ENCODE peak calls at places on chromosomes 2 and 18, in seven cellular contexts. M, L, R, U, B, G and N are unnamed samples. For H3K4me1, the result is how much of the 10 kb centered on the place peaks cover.

GRCh38 chr2:202084265-202084664 is 11.2 kb downstream of the KIAA2012 start:
- DNase-seq in M (no peak), L (no peak), R (peak), U (no peak), B (no peak), G (no peak), N (no peak)

GRCh38 chr2:121722479-121722878 is 14.2 kb downstream of the NIFK start:
- DNase-seq in M (no peak), L (no peak), R (peak), U (no peak), B (no peak), G (no peak), N (no peak)

GRCh38 chr2:206802654-206803514 is 37.5 kb downstream of the FASTKD2 start:
- DNase-seq in M (no peak), L (no peak), R (no peak), U (no peak), B (no peak), G (no peak), N (no peak)

GRCh38 chr2:201644001-201644400 is 698 bp upstream of the TMEM237 start:
- DNase-seq in M (no peak), L (no peak), R (peak), U (no peak), B (peak), G (peak), N (no peak)

GRCh38 chr2:230043461-230043860 is 25.3 kb downstream of the SLC16A14 start:
- DNase-seq in M (no peak), L (no peak), R (no peak), U (no peak), B (no peak), G (peak), N (no peak)

GRCh38 chr2:159155315-159155714 is 131.2 kb downstream of the WDSUB1 start:
- DNase-seq in M (no peak), L (no peak), R (no peak), U (peak), B (peak), G (peak), N (no peak)

GRCh38 chr2:27960237-27960912 is 69.8 kb downstream of the BABAM2 start:
- DNase-seq in M (peak), L (no peak), R (peak), U (peak), B (no peak), G (no peak), N (no peak)

GRCh38 chr18:37484893-37485834 is 80.4 kb downstream of the CELF4 start:
- DNase-seq in M (no peak), L (no peak), R (peak), U (peak), B (peak), G (no peak), N (no peak)

GRCh38 chr2:49780949-49781348 is 626.6 kb upstream of the FSHR start:
- DNase-seq in M (no peak), L (no peak), R (no peak), U (no peak), B (no peak), G (no peak), N (no peak)

GRCh38 chr18:21743166-21743831 is 2.7 kb downstream of the MIB1 start:
- DNase-seq in M (no peak), L (no peak), R (no peak), U (no peak), B (no peak), G (no peak), N (no peak)

GRCh38 chr18:35345460-35345921 is 1.3 kb upstream of the ZNF24 start:
- DNase-seq in M (no peak), L (no peak), R (no peak), U (peak), B (peak), G (peak), N (no peak)

GRCh38 chr2:225122007-225122406 is 79.7 kb upstream of the DOCK10 start:
- DNase-seq in M (no peak), L (peak), R (no peak), U (no peak), B (peak), G (no peak), N (no peak)

GRCh38 chr2:79359419-79359818 is 153.4 kb upstream of the CTNNA2 start:
- DNase-seq in M (no peak), L (no peak), R (no peak), U (no peak), B (peak), G (no peak), N (no peak)

GRCh38 chr2:21253311-21254027 is 129.7 kb downstream of the TDRD15 start:
- DNase-seq in M (no peak), L (no peak), R (no peak), U (no peak), B (no peak), G (no peak), N (peak)

GRCh38 chr2:107775791-107776190 is 50.9 kb upstream of the RGPD4 start:
- DNase-seq in M (no peak), L (no peak), R (no peak), U (no peak), B (no peak), G (no peak), N (no peak)

GRCh38 chr2:70084973-70085710 is 2.1 kb upstream of the PCBP1 start:
- DNase-seq in M (peak), L (no peak), R (no peak), U (peak), B (peak), G (peak), N (no peak)

GRCh38 chr18:24234330-24234729 is 95.5 kb downstream of the CABYR start:
- DNase-seq in M (no peak), L (no peak), R (no peak), U (peak), B (no peak), G (no peak), N (no peak)

GRCh38 chr18:69648486-69648885 is 247.8 kb downstream of the DOK6 start:
- DNase-seq in M (no peak), L (no peak), R (no peak), U (no peak), B (no peak), G (no peak), N (no peak)

GRCh38 chr2:168538133-168538532 is 82.1 kb downstream of the CERS6 start:
- DNase-seq in M (no peak), L (no peak), R (no peak), U (no peak), B (no peak), G (no peak), N (no peak)

GRCh38 chr2:30722936-30723725 is 84.1 kb downstream of the CAPN13 start:
- DNase-seq in M (no peak), L (no peak), R (no peak), U (no peak), B (no peak), G (no peak), N (peak)

GRCh38 chr2:30733829-30734520 is 73.3 kb downstream of the CAPN13 start:
- DNase-seq in M (no peak), L (no peak), R (no peak), U (no peak), B (no peak), G (no peak), N (no peak)

GRCh38 chr18:58418361-58418760 is 210.5 kb downstream of the ALPK2 start:
- DNase-seq in M (no peak), L (no peak), R (no peak), U (no peak), B (no peak), G (no peak), N (no peak)

GRCh38 chr2:110815938-110816337 is 83.6 kb downstream of the ACOXL start:
- DNase-seq in M (no peak), L (no peak), R (no peak), U (no peak), B (no peak), G (no peak), N (no peak)

GRCh38 chr2:227717687-227718567 is at the start of gene SLC19A3:
- DNase-seq in M (no peak), L (peak), R (peak), U (peak), B (peak), G (peak), N (peak)

GRCh38 chr2:176088048-176088936 is 4.2 kb upstream of the HOXD13 start:
- DNase-seq in M (no peak), L (peak), R (peak), U (peak), B (peak), G (no peak), N (no peak)

GRCh38 chr2:172456002-172456401 is 28.6 kb downstream of the ITGA6 start:
- DNase-seq in M (no peak), L (no peak), R (no peak), U (peak), B (peak), G (no peak), N (peak)

GRCh38 chr18:36406805-36407204 is 109.3 kb downstream of the FHOD3 start:
- DNase-seq in M (no peak), L (no peak), R (no peak), U (no peak), B (no peak), G (no peak), N (peak)

GRCh38 chr2:127614246-127614645 is 31.7 kb upstream of the GPR17 start:
- DNase-seq in M (no peak), L (no peak), R (no peak), U (no peak), B (no peak), G (no peak), N (no peak)

GRCh38 chr2:240557808-240558207 is at the start of gene ANKMY1:
- DNase-seq in M (peak), L (peak), R (peak), U (peak), B (peak), G (peak), N (no peak)

GRCh38 chr2:85393836-85394235 is 16.3 kb downstream of the CAPG start:
- DNase-seq in M (no peak), L (no peak), R (peak), U (no peak), B (no peak), G (no peak), N (no peak)

GRCh38 chr2:127201452-127201851 is 18.6 kb downstream of the CYP27C1 start:
- DNase-seq in M (no peak), L (no peak), R (no peak), U (no peak), B (no peak), G (no peak), N (peak)

GRCh38 chr2:233005096-233005495 is 8.0 kb downstream of the NGEF start:
- DNase-seq in M (no peak), L (no peak), R (no peak), U (no peak), B (no peak), G (no peak), N (no peak)

GRCh38 chr18:35786359-35787042 is 186.0 kb upstream of the RMP24 start:
- DNase-seq in M (no peak), L (no peak), R (no peak), U (no peak), B (no peak), G (no peak), N (peak)

GRCh38 chr2:67604360-67604759 is 207.2 kb downstream of the ETAA1 start:
- DNase-seq in M (no peak), L (no peak), R (peak), U (no peak), B (peak), G (no peak), N (no peak)

GRCh38 chr2:2913601-2914120 is 464.0 kb downstream of the EIPR1 start:
- DNase-seq in M (no peak), L (no peak), R (no peak), U (no peak), B (no peak), G (no peak), N (peak)

GRCh38 chr2:177212106-177212894 is at the start of gene HNRNPA3:
- DNase-seq in M (peak), L (peak), R (peak), U (peak), B (peak), G (peak), N (peak)

GRCh38 chr18:42038936-42039335 is 83.9 kb downstream of the PIK3C3 start:
- DNase-seq in M (no peak), L (no peak), R (peak), U (peak), B (peak), G (no peak), N (no peak)

GRCh38 chr2:239193925-239194687 is 206.7 kb downstream of the HDAC4 start:
- DNase-seq in M (no peak), L (peak), R (no peak), U (no peak), B (peak), G (no peak), N (no peak)

GRCh38 chr2:18362696-18363095 is 197.8 kb downstream of the RDH14 start:
- DNase-seq in M (no peak), L (no peak), R (peak), U (no peak), B (no peak), G (no peak), N (no peak)

GRCh38 chr2:18368008-18368407 is 192.4 kb downstream of the RDH14 start:
- DNase-seq in M (no peak), L (no peak), R (peak), U (no peak), B (no peak), G (no peak), N (no peak)

GRCh38 chr2:18365346-18365745 is 195.1 kb downstream of the RDH14 start:
- DNase-seq in M (no peak), L (no peak), R (no peak), U (no peak), B (no peak), G (no peak), N (no peak)

GRCh38 chr2:18357537-18357936 is 202.9 kb downstream of the RDH14 start:
- DNase-seq in M (no peak), L (no peak), R (no peak), U (no peak), B (no peak), G (no peak), N (no peak)

GRCh38 chr2:18363348-18363747 is 197.1 kb downstream of the RDH14 start:
- DNase-seq in M (no peak), L (no peak), R (no peak), U (no peak), B (no peak), G (no peak), N (no peak)
- H3K27ac ChIP-seq in M (no peak), L (no peak), R (peak), U (no peak), B (no peak), G (no peak), N (no peak)

GRCh38 chr18:55435592-55435991 is 152.4 kb downstream of the TCF4 start:
- DNase-seq in M (no peak), L (no peak), R (no peak), U (no peak), B (no peak), G (no peak), N (no peak)
- H3K4me1 ChIP-seq in M (under half), L (under half), R (under half), U (under half), B (under half), G (under half), N (under half)

GRCh38 chr2:45714679-45715078 is 63.2 kb downstream of the PRKCE start:
- DNase-seq in M (no peak), L (no peak), R (no peak), U (no peak), B (no peak), G (no peak), N (no peak)

GRCh38 chr2:45713591-45713990 is 62.1 kb downstream of the PRKCE start:
- DNase-seq in M (no peak), L (no peak), R (no peak), U (no peak), B (no peak), G (no peak), N (no peak)

GRCh38 chr2:45716915-45717314 is 65.4 kb downstream of the PRKCE start:
- DNase-seq in M (no peak), L (no peak), R (no peak), U (no peak), B (no peak), G (no peak), N (no peak)

GRCh38 chr2:45713126-45713525 is 61.7 kb downstream of the PRKCE start:
- DNase-seq in M (no peak), L (no peak), R (no peak), U (no peak), B (no peak), G (no peak), N (no peak)

DNA sequence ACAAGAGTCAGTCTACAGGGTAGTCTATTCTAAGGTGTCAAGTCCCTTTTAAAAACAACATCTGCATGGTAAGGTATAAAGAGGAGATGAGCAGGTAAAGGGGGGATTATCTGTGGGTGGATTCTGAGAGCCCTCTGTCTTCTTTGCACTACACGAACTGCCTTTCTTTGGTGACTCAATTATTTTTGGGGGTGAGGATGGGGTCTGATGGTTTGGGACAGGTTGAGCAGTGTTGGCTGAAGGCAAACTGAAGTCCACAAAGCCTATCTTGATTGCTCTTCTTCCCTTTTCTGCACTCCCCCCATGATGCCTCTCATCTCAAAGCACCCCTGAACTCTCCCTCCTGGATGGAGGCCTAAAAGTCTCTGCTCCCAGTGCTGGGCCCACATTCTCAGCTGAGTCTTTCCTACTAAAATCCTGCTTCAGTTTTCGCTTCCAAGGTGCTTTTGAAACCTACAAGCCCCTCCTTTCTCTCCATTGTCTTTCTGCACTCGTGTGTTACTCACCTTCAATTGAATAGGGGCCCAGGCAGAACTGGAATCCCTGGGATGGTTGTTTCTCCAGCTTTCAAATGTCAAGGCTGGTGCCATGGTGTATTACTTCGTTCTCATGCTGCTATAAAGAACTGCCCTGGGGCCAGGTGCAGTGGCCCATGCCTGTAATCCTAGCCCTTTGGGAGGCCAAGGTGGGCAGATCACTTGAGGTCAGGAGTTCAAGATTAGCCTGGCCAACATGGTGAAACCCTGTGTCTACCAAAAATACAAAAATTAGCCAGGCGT is 64.3 kb downstream of the PRKCE start:
- DNase-seq in M (no peak), L (no peak), R (no peak), U (no peak), B (no peak), G (no peak), N (no peak)
- H3K27ac ChIP-seq in M (no peak), L (no peak), R (no peak), U (no peak), B (no peak), G (no peak), N (no peak)

DNA sequence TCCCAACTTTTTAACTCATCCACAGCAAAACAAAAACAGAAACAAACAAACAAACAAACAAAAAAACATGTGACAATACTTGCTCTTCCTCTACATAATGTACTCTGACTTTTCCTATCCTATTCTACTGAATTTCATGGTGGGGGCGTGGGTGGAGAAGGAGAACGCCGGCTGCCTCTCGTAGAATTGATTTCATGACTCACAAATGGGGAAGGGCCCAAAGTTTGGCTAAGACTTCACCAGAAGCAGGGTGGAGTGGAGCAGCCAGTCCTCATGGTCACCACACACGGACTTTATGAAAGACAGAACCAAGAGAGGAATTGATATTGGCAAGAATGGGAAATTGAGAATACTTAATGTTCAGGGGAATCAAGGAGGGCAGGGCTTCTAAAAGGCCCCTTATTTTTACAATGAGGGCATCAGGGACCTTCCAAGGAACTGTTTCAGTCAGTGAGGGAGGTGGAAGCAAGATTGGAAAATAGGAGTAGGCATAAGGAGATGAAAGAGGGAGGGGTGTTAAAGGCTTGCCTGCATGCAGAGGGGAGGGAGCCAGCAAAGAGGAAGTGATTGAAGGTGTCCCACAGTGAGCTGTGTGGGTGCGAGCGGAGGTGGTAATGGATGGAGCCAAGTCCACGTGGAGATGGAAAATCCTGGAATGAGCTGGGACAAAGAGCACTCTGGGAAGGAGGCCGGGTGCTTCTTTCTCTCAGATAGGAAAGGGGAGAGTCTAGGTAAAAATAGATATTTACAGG is 27.9 kb downstream of the MARCHF4 start:
- DNase-seq in M (no peak), L (no peak), R (no peak), U (no peak), B (peak), G (no peak), N (peak)
- H3K4me1 ChIP-seq in M (under half), L (under half), R (under half), U (under half), B (under half), G (under half), N (under half)

GRCh38 chr2:102143450-102143985 is 972 bp downstream of the IL1R1 start:
- DNase-seq in M (no peak), L (no peak), R (peak), U (peak), B (peak), G (no peak), N (no peak)
- H3K27ac ChIP-seq in M (peak), L (peak), R (peak), U (peak), B (no peak), G (peak), N (peak)